ENCODE peak calls at places on chromosomes 2 and 18, in four cellular contexts. K is HepG2, J is Karpas-422, U is neuronal stem cell. P is an unnamed sample.

GRCh38 chr2:197237720-197238370 is 72.7 kb downstream of the ANKRD44 start:
- DNase-seq in K (no peak), J (no peak), U (no peak), P (no peak)

GRCh38 chr2:174749793-174750192 is 14.5 kb downstream of the CHRNA1 start:
- DNase-seq in U (no peak), J (no peak), K (no peak), P (no peak)

GRCh38 chr18:64966667-64967066 is 784.1 kb upstream of the CDH7 start:
- DNase-seq in U (peak; percentile 17), J (no peak), K (no peak), P (no peak)

GRCh38 chr2:129727286-129727685 is 252.2 kb upstream of the RAB6C start:
- DNase-seq in K (no peak), U (no peak), J (no peak), P (no peak)

GRCh38 chr2:95361216-95361980 is 41.1 kb upstream of the FAHD2A start:
- DNase-seq in J (no peak), K (no peak), U (no peak), P (no peak)

GRCh38 chr18:10744653-10745052 is 218.8 kb downstream of the NAPG start:
- DNase-seq in J (no peak), U (no peak), K (no peak), P (no peak)

GRCh38 chr2:234873828-234874173 is 78.0 kb upstream of the SH3BP4 start:
- DNase-seq in U (no peak), K (no peak), J (peak; percentile 2), P (peak; percentile 77)

GRCh38 chr18:63511285-63511684 is 30.9 kb upstream of the SERPINB12 start:
- DNase-seq in U (peak; percentile 39), K (peak; percentile 37), J (no peak), P (no peak)

GRCh38 chr18:59308201-59309014 is 10.0 kb downstream of the CPLX4 start:
- DNase-seq in J (peak; percentile 81), K (peak; percentile 29), U (peak; percentile 68), P (peak; percentile 86)

GRCh38 chr2:108377411-108377810 is 343 bp upstream of the SULT1C4 start:
- DNase-seq in U (no peak), K (peak; percentile 20), J (no peak), P (no peak)

GRCh38 chr18:35920623-35921022 is 51.9 kb upstream of the RMP24 start:
- DNase-seq in U (no peak), J (no peak), K (no peak), P (no peak)

GRCh38 chr2:42132966-42133641 is 36.0 kb upstream of the EML4 start:
- DNase-seq in U (peak; percentile 63), J (peak; percentile 94), K (peak; percentile 98), P (peak; percentile 99)

GRCh38 chr2:29154610-29155009 is 39.4 kb downstream of the CLIP4 start:
- DNase-seq in K (no peak), J (no peak), U (no peak), P (no peak)

GRCh38 chr2:230784840-230785239 is 72.2 kb downstream of the CAB39 start:
- DNase-seq in K (no peak), U (no peak), J (no peak), P (no peak)

GRCh38 chr2:221704442-221704841 is 132.3 kb upstream of the EPHA4 start:
- DNase-seq in K (no peak), J (no peak), U (no peak), P (no peak)

GRCh38 chr18:76679877-76680276 is 142.5 kb upstream of the ZNF236 start:
- DNase-seq in K (no peak), U (no peak), J (no peak), P (no peak)
- H3K9ac ChIP-seq in K (no peak overlapping the region), U (no peak overlapping the region), J (no peak overlapping the region), P (no peak overlapping the region)

DNA sequence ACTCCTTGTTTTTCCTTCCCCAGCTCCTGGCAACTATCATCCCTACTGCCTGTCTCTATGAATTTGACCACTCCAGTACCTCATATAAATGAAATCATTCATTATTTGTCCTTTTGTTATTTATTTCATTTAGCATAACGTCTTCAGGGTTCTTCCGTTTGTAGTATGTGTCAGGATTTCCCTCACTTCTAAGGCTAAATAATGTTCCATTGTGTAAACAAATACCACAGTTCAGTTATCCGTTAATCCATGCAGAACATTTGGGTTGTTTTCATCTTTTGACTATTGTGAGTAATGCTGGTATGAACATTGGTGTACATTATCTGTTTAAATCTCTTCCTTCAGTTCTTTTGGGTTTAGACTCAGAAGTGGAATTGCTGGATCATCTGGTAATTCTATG is 18.8 kb downstream of the DYNC2LI1 start:
- DNase-seq in K (no peak), J (no peak), U (no peak), P (no peak)
- H3K4me2 ChIP-seq in K (no peak overlapping the region), J (no peak overlapping the region), U (no peak overlapping the region), P (no peak overlapping the region)

GRCh38 chr2:219416233-219416598 is 2.0 kb upstream of the DES start:
- DNase-seq in U (no peak), K (no peak), J (no peak), P (no peak)

GRCh38 chr2:219417374-219417773 is 803 bp upstream of the DES start:
- DNase-seq in K (no peak), U (no peak), J (no peak), P (no peak)

GRCh38 chr2:219414857-219415256 is 3.3 kb upstream of the DES start:
- DNase-seq in J (no peak), U (no peak), K (no peak), P (no peak)

GRCh38 chr2:219416938-219417337 is 1.2 kb upstream of the DES start:
- DNase-seq in U (no peak), K (no peak), J (no peak), P (no peak)

GRCh38 chr2:219415580-219416232 is 2.5 kb upstream of the DES start:
- DNase-seq in K (no peak), J (no peak), U (no peak), P (no peak)
- H3K9ac ChIP-seq in K (no peak overlapping the region), J (no peak overlapping the region), U (no peak overlapping the region), P (no peak overlapping the region)

GRCh38 chr2:33497177-33497787 is 20.8 kb downstream of the RASGRP3 start:
- DNase-seq in K (no peak), J (no peak), U (no peak), P (no peak)

GRCh38 chr2:33505966-33506365 is 29.5 kb downstream of the RASGRP3 start:
- DNase-seq in U (no peak), J (no peak), K (no peak), P (no peak)

GRCh38 chr2:33500177-33500576 is 23.7 kb downstream of the RASGRP3 start:
- DNase-seq in K (no peak), J (no peak), U (no peak), P (no peak)

GRCh38 chr2:33498291-33498956 is 22.0 kb downstream of the RASGRP3 start:
- DNase-seq in J (no peak), U (no peak), K (no peak), P (no peak)

DNA sequence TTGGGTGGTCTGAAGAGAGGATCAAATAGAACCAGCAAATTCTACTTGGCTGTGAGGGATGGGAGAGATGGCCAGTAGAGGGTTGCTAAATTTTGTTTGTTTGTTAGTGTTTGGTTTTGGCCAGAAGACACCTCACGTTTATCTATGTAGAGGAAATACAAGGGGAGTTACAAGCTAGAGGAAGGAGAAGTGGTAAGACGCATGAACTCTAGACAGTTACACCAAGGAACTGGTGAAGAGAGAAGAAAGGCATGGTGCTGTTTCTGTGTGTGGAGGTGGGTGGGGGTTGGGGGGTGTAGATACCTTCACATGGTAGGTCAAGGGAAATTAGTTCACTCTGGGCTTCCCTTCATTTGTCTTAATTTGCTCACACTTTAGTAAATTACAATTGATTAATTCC is 25.6 kb downstream of the RASGRP3 start:
- DNase-seq in J (no peak), U (no peak), K (no peak), P (no peak)
- H3K4me2 ChIP-seq in J (no peak overlapping the region), U (no peak overlapping the region), K (no peak overlapping the region), P (no peak overlapping the region)

GRCh38 chr18:79459946-79460345 is 64.2 kb downstream of the NFATC1 start:
- DNase-seq in U (no peak), J (peak; percentile 81), K (no peak), P (no peak)
- H3K9ac ChIP-seq in U (no peak overlapping the region), J (peak overlapping the region; percentile 71), K (no peak overlapping the region), P (no peak overlapping the region)

GRCh38 chr2:66561645-66562336 is 126.9 kb downstream of the MEIS1 start:
- DNase-seq in U (no peak), J (no peak), K (no peak), P (no peak)

GRCh38 chr2:66562337-66562685 is 127.4 kb downstream of the MEIS1 start:
- DNase-seq in U (no peak), J (no peak), K (no peak), P (no peak)

GRCh38 chr2:66565291-66565690 is 130.4 kb downstream of the MEIS1 start:
- DNase-seq in J (no peak), U (no peak), K (no peak), P (peak; percentile 17)

GRCh38 chr2:66560683-66561082 is 125.8 kb downstream of the MEIS1 start:
- DNase-seq in K (no peak), U (no peak), J (no peak), P (peak; percentile 26)

GRCh38 chr2:66563473-66563872 is 128.5 kb downstream of the MEIS1 start:
- DNase-seq in J (no peak), U (no peak), K (peak; percentile 22), P (no peak)
- H3K4me2 ChIP-seq in J (no peak overlapping the region), U (no peak overlapping the region), K (no peak overlapping the region), P (no peak overlapping the region)

P was measured in GM23248.